ENCODE peak calls at places on chromosomes 4 and X, in eight cellular contexts. R, P, E, T, Y, U, B and N are unnamed samples.

GRCh38 chrX:69070949-69071650 is 94.2 kb downstream of the PJA1 start:
- DNase-seq in R (no peak), P (peak; percentile 80), E (no peak), T (peak; percentile 23), Y (no peak), U (no peak), B (peak; percentile 29), N (no peak)

GRCh38 chrX:50680990-50681389 is 133.0 kb downstream of the SHROOM4 start:
- DNase-seq in R (no peak), P (no peak), E (no peak), T (no peak), Y (no peak), U (no peak), B (no peak), N (peak; percentile 0)

GRCh38 chr4:75327804-75328512 is 186.2 kb downstream of the RCHY1 start:
- DNase-seq in R (no peak), P (no peak), E (no peak), T (no peak), Y (no peak), U (no peak), B (peak; percentile 17), N (no peak)

GRCh38 chr4:141388483-141388882 is 167.8 kb downstream of the ZNF330 start:
- DNase-seq in R (no peak), P (no peak), E (no peak), T (no peak), Y (no peak), U (no peak), B (no peak), N (no peak)

GRCh38 chrX:81174286-81174685 is 27.4 kb downstream of the HMGN5 start:
- DNase-seq in R (no peak), P (no peak), E (no peak), T (no peak), Y (no peak), U (no peak), B (no peak), N (peak; percentile 29)

GRCh38 chrX:45628041-45628440 is 427.4 kb upstream of the DIPK2B start:
- DNase-seq in R (no peak), P (no peak), E (no peak), T (no peak), Y (no peak), U (no peak), B (no peak), N (no peak)

GRCh38 chrX:3820170-3820569 is 106.7 kb upstream of the PRKX start:
- DNase-seq in R (no peak), P (no peak), E (no peak), T (no peak), Y (no peak), U (no peak), B (no peak), N (no peak)

GRCh38 chr4:31370866-31371465 is 650.8 kb downstream of the PCDH7 start:
- DNase-seq in R (peak; percentile 1), P (no peak), E (peak; percentile 66), T (no peak), Y (no peak), U (no peak), B (no peak), N (peak; percentile 63)

GRCh38 chr4:125735107-125735506 is 420.4 kb downstream of the FAT4 start:
- DNase-seq in R (no peak), P (peak; percentile 60), E (no peak), T (no peak), Y (no peak), U (no peak), B (peak; percentile 33), N (no peak)

GRCh38 chrX:43741843-43742573 is 85.9 kb downstream of the MAOA start:
- DNase-seq in R (no peak), P (peak; percentile 42), E (no peak), T (peak; percentile 31), Y (peak; percentile 19), U (peak; percentile 22), B (no peak), N (no peak)

GRCh38 chr4:113148925-113149324 is 99.5 kb downstream of the ANK2 start:
- DNase-seq in R (no peak), P (no peak), E (no peak), T (no peak), Y (no peak), U (no peak), B (no peak), N (no peak)

GRCh38 chr4:112083587-112084347 is 61.5 kb upstream of the FAM241A start:
- DNase-seq in R (no peak), P (no peak), E (no peak), T (no peak), Y (no peak), U (no peak), B (no peak), N (no peak)

GRCh38 chrX:104370089-104370488 is 115.4 kb upstream of the ESX1 start:
- DNase-seq in R (no peak), P (peak; percentile 1), E (peak; percentile 26), T (no peak), Y (no peak), U (peak; percentile 38), B (no peak), N (no peak)

GRCh38 chr4:105179539-105180401 is 33.1 kb downstream of the TET2 start:
- DNase-seq in R (no peak), P (no peak), E (no peak), T (no peak), Y (no peak), U (no peak), B (no peak), N (no peak)

GRCh38 chrX:100643943-100644587 is at the start of gene SRPX2:
- DNase-seq in R (no peak), P (no peak), E (peak; percentile 63), T (peak; percentile 66), Y (peak; percentile 60), U (peak; percentile 32), B (no peak), N (no peak)
- TF ChIP-seq POLR2A in R (no peak), P (no peak), E (no peak), T (peak; percentile 43), Y (peak; percentile 33), U (no peak), B (no peak), N (no peak)

GRCh38 chr4:39365931-39366771 is at the start of gene RFC1:
- DNase-seq in R (peak; percentile 76), P (peak; percentile 95), E (peak; percentile 91), T (peak; percentile 93), Y (peak; percentile 85), U (peak; percentile 85), B (peak; percentile 94), N (peak; percentile 98)

GRCh38 chr4:39365360-39365759 is 802 bp downstream of the RFC1 start:
- DNase-seq in R (no peak), P (no peak), E (no peak), T (no peak), Y (no peak), U (no peak), B (no peak), N (no peak)

GRCh38 chr4:39369301-39369700 is 3.1 kb upstream of the RFC1 start:
- DNase-seq in R (no peak), P (no peak), E (no peak), T (no peak), Y (no peak), U (no peak), B (no peak), N (peak; percentile 23)

GRCh38 chr4:39363773-39364393 is 2.3 kb downstream of the RFC1 start:
- DNase-seq in R (no peak), P (no peak), E (no peak), T (no peak), Y (no peak), U (no peak), B (no peak), N (peak; percentile 10)

DNA sequence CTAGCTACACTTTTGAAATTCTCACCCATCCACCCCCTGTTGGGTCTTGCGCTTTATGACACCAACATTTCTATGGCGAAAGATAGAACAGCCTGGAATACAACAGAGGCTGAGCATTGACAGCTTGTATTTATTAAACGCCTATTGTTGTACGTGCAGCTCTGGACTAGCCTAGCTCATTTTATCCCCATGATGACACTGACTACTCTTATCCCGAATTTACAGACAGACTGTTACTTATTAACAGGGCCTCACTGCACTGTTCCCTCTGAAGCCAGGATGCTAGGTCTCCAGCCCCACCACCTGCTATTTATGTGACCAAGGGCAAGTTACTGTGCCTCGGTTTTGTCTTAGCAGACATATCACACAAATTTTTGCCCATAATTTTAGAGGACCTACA is 1.0 kb upstream of the RFC1 start:
- DNase-seq in R (no peak), P (no peak), E (no peak), T (no peak), Y (no peak), U (no peak), B (no peak), N (no peak)
- TF ChIP-seq POLR2A in R (no peak), P (no peak), E (no peak), T (no peak), Y (no peak), U (no peak), B (no peak), N (no peak)

GRCh38 chrX:107675365-107675654 is 47.0 kb downstream of the PRPS1 start:
- DNase-seq in R (no peak), P (no peak), E (no peak), T (no peak), Y (no peak), U (no peak), B (no peak), N (no peak)

GRCh38 chrX:107676559-107677378 is 48.5 kb downstream of the PRPS1 start:
- DNase-seq in R (no peak), P (peak; percentile 94), E (peak; percentile 78), T (peak; percentile 92), Y (peak; percentile 74), U (peak; percentile 91), B (peak; percentile 81), N (peak; percentile 65)

GRCh38 chrX:107677501-107677901 is 49.2 kb downstream of the PRPS1 start:
- DNase-seq in R (no peak), P (peak; percentile 23), E (no peak), T (no peak), Y (no peak), U (peak; percentile 48), B (no peak), N (no peak)

GRCh38 chrX:107674480-107675364 is 46.4 kb downstream of the PRPS1 start:
- DNase-seq in R (no peak), P (peak; percentile 49), E (no peak), T (peak; percentile 40), Y (peak; percentile 81), U (peak; percentile 81), B (peak; percentile 49), N (peak; percentile 50)

GRCh38 chrX:107675823-107676555 is 47.7 kb downstream of the PRPS1 start:
- DNase-seq in R (no peak), P (peak; percentile 58), E (no peak), T (peak; percentile 40), Y (peak; percentile 47), U (no peak), B (peak; percentile 32), N (peak; percentile 14)
- TF ChIP-seq POLR2A in R (no peak), P (no peak), E (no peak), T (no peak), Y (no peak), U (no peak), B (no peak), N (no peak)

DNA sequence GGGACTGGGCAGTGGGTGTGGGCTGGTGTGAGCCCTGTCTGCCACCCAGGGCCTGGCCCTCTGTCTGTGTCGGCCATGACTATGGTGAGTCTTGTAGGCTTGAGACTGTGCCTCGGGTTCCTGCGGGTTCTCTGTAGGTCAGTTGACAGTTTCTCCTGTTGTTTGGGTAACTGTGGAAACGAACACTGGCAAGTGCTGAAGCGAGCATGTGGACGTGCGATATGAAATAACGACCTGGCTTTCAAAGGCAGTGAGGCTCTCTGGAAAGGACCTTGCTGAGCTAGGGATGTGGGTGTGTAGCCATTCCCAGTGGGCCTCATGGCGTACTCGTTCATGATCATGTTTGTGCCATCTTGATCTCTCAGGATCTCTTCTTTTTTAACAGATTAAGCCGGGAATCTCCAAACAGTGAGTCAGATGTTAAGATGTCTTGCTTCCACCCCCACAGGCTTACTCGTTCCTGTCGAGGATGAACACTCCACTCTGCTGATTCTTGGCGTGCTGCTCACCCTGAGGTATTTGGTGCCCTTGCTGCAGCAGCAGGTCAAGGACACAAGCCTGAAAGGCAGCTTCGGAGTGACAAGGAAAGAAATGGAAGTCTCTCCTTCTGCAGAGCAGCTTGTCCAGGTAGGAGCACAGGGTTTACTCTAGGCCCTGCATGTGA is 41.3 kb downstream of the HTT start:
- DNase-seq in R (no peak), P (peak; percentile 91), E (no peak), T (no peak), Y (no peak), U (no peak), B (no peak), N (no peak)
- TF ChIP-seq POLR2A in R (no peak), P (no peak), E (no peak), T (no peak), Y (no peak), U (no peak), B (no peak), N (no peak)